ENCODE peak calls at places on chromosomes 3 and 15, in seven cellular contexts. I is GM23338, A is mucosa of descending colon, R is sigmoid colon, E is fibroblast of villous mesenchyme, V is fibroblast of lung, X is neural progenitor cell. Q is an unnamed sample.

GRCh38 chr3:126083511-126083912 is 412 bp downstream of the SLC41A3 start:
- DNase-seq in I (peak; percentile 65), A (no peak), R (no peak), E (peak; percentile 39), V (peak; percentile 22), X (peak; percentile 75), Q (peak; percentile 37)

GRCh38 chr3:25338158-25338725 is 89.8 kb upstream of the RARB start:
- DNase-seq in I (no peak), A (no peak), R (no peak), E (peak; percentile 31), V (no peak), X (peak; percentile 15), Q (no peak)

GRCh38 chr3:33787328-33788009 is 11.0 kb upstream of the PDCD6IP start:
- DNase-seq in I (peak; percentile 92), A (peak; percentile 56), R (peak; percentile 73), E (peak; percentile 75), V (peak; percentile 77), X (peak; percentile 83), Q (peak; percentile 82)

GRCh38 chr3:101519685-101520365 is 6.8 kb upstream of the SENP7 start:
- DNase-seq in I (no peak), A (no peak), R (no peak), E (no peak), V (no peak), X (no peak), Q (no peak)

GRCh38 chr15:88635343-88635742 is 3.5 kb upstream of the ISG20 start:
- DNase-seq in I (no peak), A (peak; percentile 5), R (no peak), E (peak; percentile 86), V (peak; percentile 74), X (no peak), Q (no peak)

GRCh38 chr3:83065861-83066260 is 1304.4 kb upstream of the GBE1 start:
- DNase-seq in I (no peak), A (no peak), R (no peak), E (peak; percentile 0), V (no peak), X (no peak), Q (no peak)

GRCh38 chr3:184765047-184765729 is 46.8 kb upstream of the VPS8 start:
- DNase-seq in I (no peak), A (no peak), R (no peak), E (no peak), V (no peak), X (no peak), Q (no peak)

GRCh38 chr15:33150516-33150915 is 44.0 kb downstream of the FMN1 start:
- DNase-seq in I (no peak), A (no peak), R (no peak), E (no peak), V (no peak), X (peak; percentile 35), Q (no peak)

GRCh38 chr3:174784206-174784934 is 74.8 kb upstream of the NAALADL2 start:
- DNase-seq in I (no peak), A (no peak), R (no peak), E (no peak), V (peak; percentile 35), X (no peak), Q (peak; percentile 56)

GRCh38 chr15:43553021-43553420 is 35.6 kb downstream of the MAP1A start:
- DNase-seq in I (no peak), A (no peak), R (no peak), E (no peak), V (no peak), X (no peak), Q (no peak)

GRCh38 chr3:138257986-138258385 is 70.9 kb downstream of the ARMC8 start:
- DNase-seq in I (no peak), A (no peak), R (no peak), E (no peak), V (no peak), X (no peak), Q (no peak)

GRCh38 chr15:75672646-75673425 is 25.1 kb downstream of the SNX33 start:
- DNase-seq in I (peak; percentile 59), A (no peak), R (peak; percentile 87), E (peak; percentile 90), V (peak; percentile 68), X (peak; percentile 56), Q (peak; percentile 89)

GRCh38 chr3:106208266-106208665 is 339.5 kb upstream of the CBLB start:
- DNase-seq in I (no peak), A (no peak), R (no peak), E (peak; percentile 72), V (peak; percentile 71), X (no peak), Q (peak; percentile 24)

GRCh38 chr15:52085289-52085688 is 27.3 kb downstream of the BCL2L10 start:
- DNase-seq in I (no peak), A (no peak), R (no peak), E (no peak), V (no peak), X (no peak), Q (no peak)

GRCh38 chr15:68479406-68479805 is 47.4 kb upstream of the ITGA11 start:
- DNase-seq in I (no peak), A (no peak), R (peak; percentile 89), E (peak; percentile 83), V (peak; percentile 20), X (no peak), Q (peak; percentile 83)

GRCh38 chr15:90620379-90621134 is 90.8 kb downstream of the CRTC3 start:
- DNase-seq in I (no peak), A (no peak), R (no peak), E (peak; percentile 34), V (peak; percentile 21), X (no peak), Q (no peak)

GRCh38 chr3:136114421-136114820 is 81.7 kb downstream of the MSL2 start:
- DNase-seq in I (no peak), A (no peak), R (no peak), E (peak; percentile 19), V (no peak), X (no peak), Q (no peak)

GRCh38 chr3:5233026-5233425 is 45.5 kb downstream of the EDEM1 start:
- DNase-seq in I (no peak), A (no peak), R (no peak), E (no peak), V (no peak), X (no peak), Q (no peak)

GRCh38 chr3:47012342-47013230 is 33.1 kb downstream of the NBEAL2 start:
- DNase-seq in I (no peak), A (no peak), R (no peak), E (no peak), V (no peak), X (no peak), Q (no peak)

GRCh38 chr3:123344175-123344908 is 104.5 kb downstream of the ADCY5 start:
- DNase-seq in I (peak; percentile 45), A (no peak), R (peak; percentile 50), E (peak; percentile 17), V (peak; percentile 62), X (no peak), Q (peak; percentile 77)

GRCh38 chr15:86711476-86711875 is 631.8 kb downstream of the AGBL1 start:
- DNase-seq in I (no peak), A (no peak), R (no peak), E (no peak), V (no peak), X (no peak), Q (no peak)

GRCh38 chr15:62495670-62496328 is 330.7 kb upstream of the C2CD4B start:
- DNase-seq in I (no peak), A (no peak), R (peak; percentile 87), E (peak; percentile 90), V (peak; percentile 83), X (no peak), Q (peak; percentile 90)

GRCh38 chr3:47299396-47300318 is 16.9 kb downstream of the KLHL18 start:
- DNase-seq in I (no peak), A (no peak), R (no peak), E (no peak), V (no peak), X (no peak), Q (no peak)

GRCh38 chr3:20073683-20074082 is 33.4 kb downstream of the KAT2B start:
- DNase-seq in I (peak; percentile 16), A (no peak), R (no peak), E (peak; percentile 62), V (peak; percentile 21), X (peak; percentile 61), Q (no peak)

GRCh38 chr3:149599236-149599635 is 58.6 kb downstream of the WWTR1 start:
- DNase-seq in I (no peak), A (no peak), R (no peak), E (no peak), V (peak; percentile 65), X (no peak), Q (peak; percentile 62)

GRCh38 chr3:157360044-157360443 is 76.6 kb upstream of the PTX3 start:
- DNase-seq in I (no peak), A (no peak), R (no peak), E (peak; percentile 72), V (peak; percentile 90), X (no peak), Q (peak; percentile 97)

GRCh38 chr3:156271508-156271907 is 151.1 kb downstream of the KCNAB1 start:
- DNase-seq in I (no peak), A (no peak), R (no peak), E (no peak), V (no peak), X (no peak), Q (no peak)
- TF ChIP-seq CTCF in I (no peak), A (no peak), R (no peak), E (no peak), V (no peak), X (no peak), Q (no peak)

GRCh38 chr15:39976291-39977274 is 42.7 kb downstream of the EIF2AK4 start:
- DNase-seq in I (peak; percentile 90), A (peak; percentile 55), R (peak; percentile 82), E (peak; percentile 58), V (peak; percentile 69), X (peak; percentile 61), Q (peak; percentile 74)
- H3K4me3 ChIP-seq in I (peak overlapping the region; percentile 53), A (no peak overlapping the region), R (peak overlapping the region; percentile 64), E (peak overlapping the region; percentile 47), V (peak overlapping the region; percentile 30), X (peak overlapping the region; percentile 32), Q (peak overlapping the region; percentile 47)

GRCh38 chr3:37700849-37701248 is 160.8 kb upstream of the CTDSPL start:
- DNase-seq in I (no peak), A (no peak), R (no peak), E (no peak), V (no peak), X (no peak), Q (peak; percentile 37)
- TF ChIP-seq CTCF in I (no peak), A (no peak), R (peak; percentile 35), E (no peak), V (peak; percentile 22), X (peak; percentile 35), Q (peak; percentile 32)

DNA sequence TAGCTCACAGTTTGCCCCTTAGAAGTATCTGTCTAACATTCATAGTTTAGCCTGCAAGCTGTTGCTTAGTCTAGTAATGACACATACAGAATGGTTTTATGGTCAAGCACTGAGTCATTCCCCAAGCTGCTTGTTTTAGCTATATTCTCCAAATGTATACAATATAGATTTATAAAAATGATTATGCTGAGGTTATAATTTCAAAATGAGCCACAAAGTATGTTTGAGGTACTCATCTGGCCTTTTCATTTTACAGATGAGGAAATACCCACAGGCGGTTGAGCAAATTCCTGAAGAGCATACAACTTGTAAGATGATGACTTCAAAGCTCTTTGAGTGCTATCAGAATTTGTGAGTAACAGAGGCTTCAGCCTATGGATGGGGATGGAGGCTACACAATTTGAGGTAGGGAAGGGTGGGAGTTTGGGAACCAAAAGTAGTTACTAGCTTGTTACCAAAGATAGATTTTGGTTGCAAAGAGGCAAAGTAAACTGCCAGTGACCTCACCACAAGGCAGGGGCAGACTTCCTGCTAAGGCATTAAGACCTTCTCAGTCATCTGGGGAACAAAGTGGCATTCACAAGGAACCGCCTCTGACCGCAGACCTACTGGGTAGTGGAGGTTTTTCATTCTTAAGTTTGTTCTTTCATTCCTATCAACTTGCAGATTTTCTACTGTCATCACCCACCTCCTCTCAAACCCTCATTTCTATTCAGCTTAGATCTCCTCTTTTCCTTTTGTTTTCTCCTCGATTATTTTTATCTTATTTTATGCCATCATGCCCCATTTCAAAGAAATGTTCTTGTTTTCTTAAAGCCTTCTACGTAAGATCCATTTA is 257.2 kb upstream of the NECTIN3 start:
- DNase-seq in I (no peak), A (no peak), R (no peak), E (peak; percentile 98), V (peak; percentile 98), X (peak; percentile 12), Q (peak; percentile 66)
- H3K4me3 ChIP-seq in I (no peak overlapping the region), A (no peak overlapping the region), R (no peak overlapping the region), E (peak overlapping the region; percentile 5), V (no peak overlapping the region), X (no peak overlapping the region), Q (peak overlapping the region; percentile 13)